ENCODE peak calls at places on chromosomes 5 and 9, in five cellular contexts. N is neural crest cell, A is fibroblast of lung, M is A549, F is AG04449. K is an unnamed sample.

GRCh38 chr5:174003795-174004194 is 14.8 kb downstream of the C5orf47 start:
- DNase-seq in M (no peak), F (no peak), N (no peak), A (no peak), K (no peak)

GRCh38 chr5:81247441-81247972 is 14.4 kb downstream of the CKMT2 start:
- DNase-seq in M (no peak), F (no peak), N (no peak), A (peak; percentile 84), K (no peak)

GRCh38 chr5:169004551-169004950 is 296.4 kb downstream of the SLIT3 start:
- DNase-seq in M (no peak), A (peak; percentile 79), F (no peak), N (no peak), K (no peak)

GRCh38 chr5:81989204-81989603 is 17.4 kb downstream of the ATG10 start:
- DNase-seq in F (no peak), M (no peak), A (no peak), N (no peak), K (no peak)

GRCh38 chr5:138698713-138699112 is 54.5 kb upstream of the CTNNA1 start:
- DNase-seq in N (no peak), A (no peak), F (no peak), M (no peak), K (no peak)

GRCh38 chr5:53730938-53731337 is 170.5 kb downstream of the NDUFS4 start:
- DNase-seq in M (no peak), A (no peak), N (no peak), F (no peak), K (no peak)

GRCh38 chr9:35071814-35072460 is 488 bp downstream of the VCP start:
- DNase-seq in A (peak; percentile 88), F (no peak), N (peak; percentile 70), M (peak; percentile 92), K (peak; percentile 84)

GRCh38 chr9:127283917-127284316 is 19.3 kb downstream of the GARNL3 start:
- DNase-seq in A (peak; percentile 29), N (no peak), F (no peak), M (peak; percentile 55), K (peak; percentile 49)

GRCh38 chr9:73125651-73126050 is 26.0 kb upstream of the ANXA1 start:
- DNase-seq in A (peak; percentile 53), F (no peak), M (no peak), N (no peak), K (no peak)

GRCh38 chr5:38104497-38105230 is 153.7 kb upstream of the EGFLAM start:
- DNase-seq in A (peak; percentile 5), N (no peak), F (no peak), M (no peak), K (no peak)

GRCh38 chr5:132103380-132103951 is 29.9 kb downstream of the CSF2 start:
- DNase-seq in F (peak; percentile 73), N (no peak), A (peak; percentile 95), M (peak; percentile 83), K (peak; percentile 96)

GRCh38 chr5:68303038-68303738 is 87.6 kb downstream of the PIK3R1 start:
- DNase-seq in M (no peak), N (no peak), A (peak; percentile 73), F (no peak), K (peak; percentile 45)

GRCh38 chr5:96016216-96016615 is 54.6 kb upstream of the ELL2 start:
- DNase-seq in A (no peak), M (no peak), N (no peak), F (no peak), K (no peak)

GRCh38 chr5:141001854-141002666 is 35.8 kb downstream of the PCDHAC2 start:
- DNase-seq in F (no peak), A (no peak), M (peak; percentile 33), N (peak; percentile 36), K (peak; percentile 56)

GRCh38 chr9:96232539-96233241 is 69.3 kb downstream of the HSD17B3 start:
- DNase-seq in M (peak; percentile 57), A (no peak), N (peak; percentile 27), F (no peak), K (peak; percentile 79)

GRCh38 chr9:750264-750967 is 91.1 kb upstream of the DMRT1 start:
- DNase-seq in F (no peak), N (no peak), M (no peak), A (no peak), K (no peak)

GRCh38 chr9:125805057-125805456 is 57.9 kb downstream of the PBX3 start:
- DNase-seq in N (no peak), M (no peak), F (peak; percentile 59), A (peak; percentile 97), K (no peak)

GRCh38 chr9:121596515-121596914 is 54.9 kb upstream of the DAB2IP start:
- DNase-seq in M (no peak), N (no peak), F (no peak), A (peak; percentile 23), K (no peak)

GRCh38 chr9:18386091-18386490 is 87.9 kb upstream of the ADAMTSL1 start:
- DNase-seq in A (no peak), N (no peak), M (no peak), F (no peak), K (no peak)

GRCh38 chr5:40981420-40981819 is 72.1 kb downstream of the C7 start:
- DNase-seq in N (no peak), A (no peak), F (no peak), M (no peak), K (no peak)

GRCh38 chr9:109918359-109919163 is 138.6 kb downstream of the PALM2AKAP2 start:
- DNase-seq in N (no peak), F (no peak), A (no peak), M (no peak), K (no peak)

GRCh38 chr9:82490019-82490499 is 501.5 kb downstream of the SPATA31D1 start:
- DNase-seq in N (no peak), A (peak; percentile 89), M (no peak), F (no peak), K (peak; percentile 91)

GRCh38 chr9:126805546-126806262 is 864 bp downstream of the ZBTB43 start:
- DNase-seq in A (peak; percentile 43), F (no peak), N (no peak), M (peak; percentile 38), K (peak; percentile 70)

GRCh38 chr9:131125038-131125287 is 423 bp upstream of the NUP214 start:
- DNase-seq in A (no peak), F (no peak), N (no peak), M (peak; percentile 3), K (no peak)

GRCh38 chr5:113846941-113847340 is 333.4 kb downstream of the YTHDC2 start:
- DNase-seq in N (no peak), F (no peak), A (no peak), M (no peak), K (no peak)

GRCh38 chr5:165996484-165996883 is 2295.0 kb upstream of the WWC1 start:
- DNase-seq in A (no peak), M (no peak), N (no peak), F (no peak), K (no peak)

GRCh38 chr9:12717907-12718306 is 24.7 kb downstream of the TYRP1 start:
- DNase-seq in N (no peak), M (no peak), A (no peak), F (no peak), K (no peak)

GRCh38 chr9:12715268-12715667 is 22.1 kb downstream of the TYRP1 start:
- DNase-seq in N (no peak), M (no peak), A (no peak), F (no peak), K (no peak)

GRCh38 chr9:12719431-12719830 is 26.2 kb downstream of the TYRP1 start:
- DNase-seq in N (no peak), A (peak; percentile 58), F (no peak), M (peak; percentile 58), K (peak; percentile 35)

GRCh38 chr9:12718482-12719026 is 25.4 kb downstream of the TYRP1 start:
- DNase-seq in F (peak; percentile 53), M (no peak), N (no peak), A (peak; percentile 93), K (no peak)

GRCh38 chr9:12716823-12717222 is 23.6 kb downstream of the TYRP1 start:
- DNase-seq in F (no peak), N (no peak), A (no peak), M (no peak), K (no peak)
- TF ChIP-seq CTCF in F (no peak), N (no peak), A (no peak), M (peak; percentile 57), K (peak; percentile 18)

DNA sequence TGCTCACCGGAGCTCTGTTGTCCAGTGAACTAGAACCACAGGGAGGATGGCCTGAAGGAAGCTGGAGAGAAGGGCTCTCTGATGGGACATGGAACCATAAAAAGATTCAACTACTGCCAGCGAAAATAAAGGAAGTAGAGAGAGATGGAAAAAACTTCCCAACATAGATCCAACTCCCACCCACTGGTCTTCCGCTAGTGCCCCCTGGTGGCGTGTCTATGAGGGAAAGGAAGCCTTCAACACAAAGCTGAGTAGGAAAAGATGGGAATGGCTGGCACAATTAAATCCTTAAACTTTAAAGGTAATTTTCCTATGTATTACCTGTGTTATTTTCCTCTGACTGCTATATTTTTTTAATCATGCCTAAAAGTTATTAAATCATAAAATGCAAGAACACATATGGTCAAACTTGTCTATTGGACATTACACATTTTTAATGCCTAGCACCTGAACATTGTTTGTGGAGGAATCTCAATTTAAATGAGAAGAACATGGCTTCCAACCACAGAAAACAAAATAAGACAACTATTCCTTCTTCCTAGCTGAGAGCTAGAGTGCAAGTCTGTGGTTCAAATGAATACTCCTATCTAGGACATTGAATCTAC is 51.5 kb downstream of the CEP120 start:
- DNase-seq in A (no peak), N (peak; percentile 49), M (peak; percentile 33), F (no peak), K (peak; percentile 72)
- TF ChIP-seq CTCF in A (peak; percentile 65), N (peak; percentile 63), M (peak; percentile 44), F (peak; percentile 49), K (peak; percentile 49)

GRCh38 chr9:2991292-2991691 is 147.4 kb upstream of the PUM3 start:
- DNase-seq in A (no peak), F (no peak), M (no peak), N (no peak), K (peak; percentile 8)
- TF ChIP-seq CTCF in A (no peak), F (peak; percentile 5), M (no peak), N (peak; percentile 32), K (no peak)

GRCh38 chr5:120464627-120465280 is 654 bp downstream of the PRR16 start:
- DNase-seq in N (peak; percentile 9), M (no peak), A (peak; percentile 65), F (no peak), K (peak; percentile 75)

GRCh38 chr5:120465281-120465961 is 1.3 kb downstream of the PRR16 start:
- DNase-seq in M (no peak), N (peak; percentile 18), A (peak; percentile 64), F (no peak), K (peak; percentile 82)

GRCh38 chr5:120463026-120463770 is 902 bp upstream of the PRR16 start:
- DNase-seq in F (no peak), A (no peak), M (no peak), N (no peak), K (no peak)

GRCh38 chr5:120466337-120467006 is 2.4 kb downstream of the PRR16 start:
- DNase-seq in F (no peak), M (no peak), N (no peak), A (peak; percentile 30), K (no peak)

DNA sequence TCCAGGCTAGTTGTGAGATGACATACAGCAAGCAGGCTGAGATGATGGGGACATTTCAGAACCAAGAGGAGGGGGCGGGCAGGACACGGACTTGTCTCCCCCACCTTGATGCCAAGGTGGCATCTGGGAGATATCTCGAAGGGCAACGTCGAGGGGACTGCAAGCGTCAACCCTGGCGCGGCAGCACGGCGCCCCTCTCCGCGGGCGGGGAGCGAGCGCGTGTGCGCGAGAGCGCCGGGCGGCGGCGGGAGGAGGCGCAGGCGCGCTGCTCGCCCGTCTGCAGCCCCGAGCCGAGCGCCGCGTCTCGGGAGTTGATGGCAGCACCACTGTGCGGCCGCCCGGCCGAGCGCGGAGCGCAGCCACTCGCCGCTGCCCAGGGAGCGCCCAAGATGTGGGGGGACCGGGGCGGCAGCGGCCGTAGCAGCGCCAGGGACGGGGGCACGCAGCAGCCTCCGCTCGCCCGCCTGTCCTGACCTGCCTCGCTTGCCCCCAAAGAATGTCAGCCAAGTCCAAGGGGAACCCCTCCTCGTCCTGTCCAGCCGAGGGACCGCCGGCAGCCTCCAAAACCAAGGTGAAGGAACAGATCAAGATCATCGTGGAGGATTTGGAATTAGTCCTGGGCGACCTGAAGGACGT is at the start of gene PRR16:
- DNase-seq in A (peak; percentile 75), M (peak; percentile 23), N (peak; percentile 43), F (no peak), K (peak; percentile 79)
- TF ChIP-seq CTCF in A (peak; percentile 4), M (peak; percentile 8), N (peak; percentile 43), F (peak; percentile 35), K (no peak)